ENCODE peak calls at places on chromosomes 6 and 20, in six cellular contexts. R, F, U, A, Y and K are unnamed samples.

GRCh38 chr6:142867988-142868818 is 76.8 kb downstream of the HIVEP2 start:
- DNase-seq in R (no peak), F (peak; percentile 95), U (no peak), A (no peak), Y (no peak), K (no peak)

GRCh38 chr6:133956413-133957049 is 3.5 kb downstream of the TBPL1 start:
- DNase-seq in R (no peak), F (no peak), U (no peak), A (no peak), Y (no peak), K (no peak)

GRCh38 chr6:14088600-14089168 is 28.9 kb upstream of the CD83 start:
- DNase-seq in R (no peak), F (no peak), U (no peak), A (no peak), Y (no peak), K (peak; percentile 17)

GRCh38 chr6:55913213-55914195 is 38.1 kb upstream of the BMP5 start:
- DNase-seq in R (no peak), F (peak; percentile 23), U (peak; percentile 67), A (no peak), Y (no peak), K (no peak)

GRCh38 chr20:20894280-20894679 is 181.8 kb upstream of the RALGAPA2 start:
- DNase-seq in R (no peak), F (no peak), U (no peak), A (no peak), Y (no peak), K (no peak)

GRCh38 chr20:58141971-58142842 is 86.2 kb downstream of the ANKRD60 start:
- DNase-seq in R (no peak), F (no peak), U (peak; percentile 22), A (no peak), Y (no peak), K (no peak)

GRCh38 chr6:168032383-168032760 is 34.9 kb downstream of the KIF25 start:
- DNase-seq in R (no peak), F (peak; percentile 88), U (no peak), A (no peak), Y (peak; percentile 18), K (peak; percentile 60)

GRCh38 chr6:74249658-74250057 is 553.7 kb downstream of the CD109 start:
- DNase-seq in R (no peak), F (peak; percentile 85), U (no peak), A (no peak), Y (no peak), K (peak; percentile 28)

GRCh38 chr6:56528412-56528841 is 114.3 kb downstream of the DST start:
- DNase-seq in R (no peak), F (peak; percentile 99), U (no peak), A (no peak), Y (no peak), K (peak; percentile 66)

GRCh38 chr6:109304284-109305015 is 77.8 kb downstream of the CD164 start:
- DNase-seq in R (no peak), F (no peak), U (no peak), A (no peak), Y (peak; percentile 34), K (peak; percentile 2)

GRCh38 chr6:135266675-135267074 is 85.6 kb downstream of the MYB start:
- DNase-seq in R (no peak), F (no peak), U (no peak), A (no peak), Y (peak; percentile 53), K (no peak)
- H3K9ac ChIP-seq in R (no peak overlapping the region), F (no peak overlapping the region), U (no peak overlapping the region), A (no peak overlapping the region), Y (peak overlapping the region; percentile 56), K (no peak overlapping the region)

DNA sequence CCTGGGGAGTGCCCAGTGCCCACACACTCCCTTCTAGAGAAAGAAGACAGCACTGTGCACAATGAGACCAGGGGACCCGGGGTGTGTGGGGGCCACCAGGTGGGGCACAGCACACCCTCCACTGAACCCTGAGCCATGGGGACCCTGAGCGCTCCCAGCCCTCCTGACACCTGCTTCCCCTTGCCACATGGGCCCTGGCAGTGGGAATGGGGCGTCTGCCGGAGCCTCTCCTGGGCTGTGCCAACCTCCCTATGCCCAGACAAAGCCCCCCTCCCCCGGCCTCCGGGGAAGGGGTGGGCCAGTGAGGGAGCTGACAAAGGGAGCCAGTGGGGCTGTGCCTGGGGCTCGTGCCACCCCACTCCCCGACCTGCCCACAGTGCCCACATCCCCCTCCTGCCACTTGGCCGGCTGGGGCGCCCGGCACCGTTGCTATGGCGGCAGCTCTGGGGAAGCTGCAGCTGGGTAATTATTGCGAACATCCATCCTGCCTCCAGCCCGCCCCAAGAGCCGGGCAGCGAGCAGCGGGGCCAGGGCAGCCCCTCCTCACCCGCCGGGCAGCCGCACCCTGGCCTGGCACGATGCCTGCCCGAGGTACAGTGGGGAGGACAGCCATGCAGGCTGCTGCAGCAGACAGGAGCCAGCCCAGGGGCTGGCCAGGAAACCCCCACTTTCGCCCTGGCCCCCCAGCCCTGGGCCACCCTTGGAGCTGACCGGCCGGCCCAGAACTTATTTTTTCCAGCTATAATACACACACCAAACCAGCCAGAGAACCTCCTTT is 41.9 kb upstream of the NOL4L start:
- DNase-seq in R (no peak), F (no peak), U (no peak), A (no peak), Y (no peak), K (no peak)
- H3K9ac ChIP-seq in R (peak overlapping the region; percentile 49), F (peak overlapping the region; percentile 23), U (peak overlapping the region; percentile 5), A (peak overlapping the region; percentile 55), Y (no peak overlapping the region), K (no peak overlapping the region)

GRCh38 chr6:39048481-39049399 is at the start of gene GLP1R:
- DNase-seq in R (no peak), F (no peak), U (peak; percentile 79), A (peak; percentile 31), Y (no peak), K (no peak)
- H3K9ac ChIP-seq in R (no peak within 1 kb of the TSS), F (no peak within 1 kb of the TSS), U (no peak within 1 kb of the TSS), A (peak within 1 kb of the TSS; percentile 73), Y (no peak within 1 kb of the TSS), K (no peak within 1 kb of the TSS)

DNA sequence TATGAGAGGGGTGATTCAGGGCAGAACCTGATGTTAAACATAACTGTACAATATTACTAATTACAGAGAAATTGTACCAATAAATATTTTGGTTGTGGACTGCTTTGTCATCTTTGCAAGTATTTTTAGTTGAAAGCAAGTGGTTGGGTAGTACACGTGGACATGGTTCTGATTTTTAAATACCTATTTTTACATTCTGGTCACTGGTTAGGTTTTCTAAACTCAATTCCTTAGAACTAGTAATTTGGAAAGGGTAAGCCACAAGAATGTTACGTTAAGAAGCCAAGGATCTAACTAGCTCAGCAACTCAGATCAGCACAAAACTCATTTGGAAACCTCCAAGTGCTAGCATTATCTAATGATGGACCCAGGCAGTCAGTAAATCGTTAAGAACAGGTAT is 2.7 kb downstream of the EPB41L2 start:
- DNase-seq in R (no peak), F (peak; percentile 67), U (no peak), A (no peak), Y (no peak), K (no peak)
- H3K9ac ChIP-seq in R (no peak overlapping the region), F (peak overlapping the region; percentile 14), U (no peak overlapping the region), A (no peak overlapping the region), Y (peak overlapping the region; percentile 29), K (no peak overlapping the region)

DNA sequence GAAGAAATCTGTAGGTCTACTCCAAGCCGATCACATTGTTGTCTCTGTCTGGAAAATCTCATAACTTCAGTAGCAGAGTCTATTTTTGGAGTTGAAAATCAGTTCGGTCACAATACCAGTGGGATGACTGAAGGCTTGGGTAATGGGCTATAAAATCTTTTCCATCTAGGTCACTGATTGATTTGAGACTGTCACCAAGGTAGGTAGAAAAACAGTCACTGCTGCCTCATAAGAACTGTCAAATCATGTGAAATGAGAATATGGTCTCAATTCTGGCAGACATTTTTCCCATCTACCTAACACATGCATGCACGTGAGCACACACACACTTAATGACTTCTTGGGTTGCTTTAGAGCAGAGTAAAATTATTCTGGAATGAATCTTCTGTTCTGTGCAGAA is 1162.8 kb upstream of the CITED2 start:
- DNase-seq in R (no peak), F (peak; percentile 62), U (no peak), A (no peak), Y (no peak), K (no peak)
- H3K9ac ChIP-seq in R (no peak overlapping the region), F (peak overlapping the region; percentile 78), U (no peak overlapping the region), A (no peak overlapping the region), Y (no peak overlapping the region), K (no peak overlapping the region)

GRCh38 chr6:40733770-40734396 is 146.7 kb upstream of the LRFN2 start:
- DNase-seq in R (no peak), F (no peak), U (no peak), A (no peak), Y (no peak), K (no peak)

GRCh38 chr6:40734607-40735006 is 147.4 kb upstream of the LRFN2 start:
- DNase-seq in R (no peak), F (no peak), U (no peak), A (no peak), Y (no peak), K (no peak)

GRCh38 chr6:40735126-40735920 is 148.2 kb upstream of the LRFN2 start:
- DNase-seq in R (no peak), F (no peak), U (no peak), A (no peak), Y (no peak), K (no peak)

GRCh38 chr6:40732878-40733277 is 145.7 kb upstream of the LRFN2 start:
- DNase-seq in R (no peak), F (no peak), U (no peak), A (no peak), Y (no peak), K (no peak)

DNA sequence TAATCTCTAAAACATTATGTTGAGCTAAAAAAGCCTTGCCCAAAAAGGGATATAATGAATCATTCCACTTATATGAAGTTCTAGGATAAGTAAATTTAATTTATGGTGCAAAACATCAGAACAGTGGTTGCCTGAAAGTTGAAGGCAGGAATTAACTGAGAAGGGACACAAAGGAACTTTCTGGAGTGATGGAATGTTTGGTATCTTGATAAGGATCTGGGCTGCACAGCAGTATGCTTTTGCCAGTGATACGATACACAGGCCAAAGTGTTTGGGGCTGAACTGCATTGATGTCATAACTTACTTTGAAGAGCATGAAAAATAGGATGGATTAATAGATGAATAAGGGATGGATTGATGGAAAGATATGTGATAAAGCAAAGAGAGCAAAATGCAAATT is 146.1 kb upstream of the LRFN2 start:
- DNase-seq in R (no peak), F (peak; percentile 20), U (no peak), A (no peak), Y (no peak), K (no peak)
- H3K9ac ChIP-seq in R (no peak overlapping the region), F (no peak overlapping the region), U (no peak overlapping the region), A (no peak overlapping the region), Y (no peak overlapping the region), K (no peak overlapping the region)

GRCh38 chr6:43699564-43700186 is 12.1 kb upstream of the MRPS18A start:
- DNase-seq in R (no peak), F (no peak), U (peak; percentile 77), A (no peak), Y (peak; percentile 78), K (no peak)
- H3K9ac ChIP-seq in R (no peak overlapping the region), F (no peak overlapping the region), U (no peak overlapping the region), A (no peak overlapping the region), Y (peak overlapping the region; percentile 57), K (no peak overlapping the region)

GRCh38 chr6:22098623-22099022 is 198.2 kb downstream of the PRL start:
- DNase-seq in R (no peak), F (no peak), U (no peak), A (no peak), Y (no peak), K (peak; percentile 1)
- H3K9ac ChIP-seq in R (no peak overlapping the region), F (no peak overlapping the region), U (no peak overlapping the region), A (no peak overlapping the region), Y (no peak overlapping the region), K (no peak overlapping the region)